ENCODE peak calls at places on chromosomes 6 and 20, in nine cellular contexts. B is activated CD4-positive, CD25-positive, alpha-beta regulatory T cell; S is A172; K is neural crest cell; Q is M059J; C is IMR-90; X is NCI-H460; V is effector CD4-positive, alpha-beta T cell; J is T1000. P is an unnamed sample.

GRCh38 chr6:43125555-43125954 is 45.5 kb upstream of the SRF start:
- DNase-seq in B (no peak), S (no peak), K (no peak), Q (no peak), C (no peak), X (no peak), V (no peak), J (no peak), P (no peak)

GRCh38 chr6:129845696-129846095 is 15.4 kb downstream of the TMEM244 start:
- DNase-seq in B (no peak), S (no peak), K (no peak), Q (no peak), C (no peak), X (no peak), V (no peak), J (no peak), P (no peak)

GRCh38 chr6:21115111-21115510 is 478.4 kb upstream of the SOX4 start:
- DNase-seq in B (no peak), S (peak), K (no peak), Q (peak), C (peak), X (no peak), V (no peak), J (no peak), P (no peak)

GRCh38 chr6:9116026-9116425 is 680.7 kb upstream of the SLC35B3 start:
- DNase-seq in B (no peak), S (peak), K (no peak), Q (peak), C (peak), X (no peak), V (no peak), J (no peak), P (no peak)

GRCh38 chr6:158801655-158802294 is 17.4 kb downstream of the EZR start:
- DNase-seq in B (no peak), S (peak), K (no peak), Q (no peak), C (no peak), X (no peak), V (no peak), J (no peak), P (no peak)

GRCh38 chr6:166969390-166970002 is 13.1 kb upstream of the RNASET2 start:
- DNase-seq in B (no peak), S (no peak), K (no peak), Q (no peak), C (no peak), X (no peak), V (no peak), J (no peak), P (no peak)

GRCh38 chr20:46751856-46752255 is 42.4 kb downstream of the SLC2A10 start:
- DNase-seq in B (no peak), S (peak), K (no peak), Q (peak), C (no peak), X (no peak), V (no peak), J (peak), P (no peak)

GRCh38 chr6:81735756-81736380 is 16.6 kb downstream of the TENT5A start:
- DNase-seq in B (no peak), S (no peak), K (no peak), Q (peak), C (peak), X (no peak), V (no peak), J (no peak), P (no peak)

GRCh38 chr20:46752639-46753235 is 43.3 kb downstream of the SLC2A10 start:
- DNase-seq in B (peak), S (peak), K (peak), Q (peak), C (peak), X (peak), V (peak), J (peak), P (peak)

GRCh38 chr20:51354191-51354768 is 188.2 kb downstream of the NFATC2 start:
- DNase-seq in B (no peak), S (peak), K (no peak), Q (peak), C (peak), X (no peak), V (no peak), J (peak), P (no peak)

GRCh38 chr20:61307686-61308085 is 55.6 kb downstream of the CDH4 start:
- DNase-seq in B (no peak), S (no peak), K (no peak), Q (no peak), C (no peak), X (no peak), V (no peak), J (no peak), P (no peak)

GRCh38 chr6:89483111-89483720 is 50.3 kb downstream of the ANKRD6 start:
- DNase-seq in B (no peak), S (no peak), K (peak), Q (no peak), C (no peak), X (peak), V (no peak), J (no peak), P (no peak)

P was measured in D341Med.